ENCODE peak calls at places on chromosome 4, in four cellular contexts. S is testis, K is cardiac muscle cell, R is MM.1S. C is an unnamed sample.

GRCh38 chr4:17220816-17221215 is 291.1 kb downstream of the QDPR start:
- DNase-seq in S (no peak), K (no peak), R (no peak), C (no peak)

GRCh38 chr4:98284640-98285046 is 23.5 kb downstream of the RAP1GDS1 start:
- DNase-seq in K (no peak), R (no peak), S (no peak), C (no peak)

GRCh38 chr4:149322203-149322602 is 493.4 kb downstream of the IQCM start:
- DNase-seq in S (no peak), K (no peak), R (no peak), C (no peak)

GRCh38 chr4:84455697-84456096 is 43.4 kb downstream of the NKX6-1 start:
- DNase-seq in R (no peak), S (no peak), K (no peak), C (no peak)

GRCh38 chr4:1765409-1766335 is 27.4 kb upstream of the FGFR3 start:
- DNase-seq in S (no peak), R (no peak), K (no peak), C (no peak)

GRCh38 chr4:182560358-182560757 is 317.2 kb downstream of the TENM3 start:
- DNase-seq in R (no peak), S (no peak), K (no peak), C (no peak)

GRCh38 chr4:13547563-13548041 is 3.3 kb upstream of the NKX3-2 start:
- DNase-seq in R (peak; percentile 56), K (no peak), S (no peak), C (no peak)

GRCh38 chr4:137370699-137371098 is 161.6 kb downstream of the PCDH18 start:
- DNase-seq in R (no peak), S (no peak), K (no peak), C (no peak)

GRCh38 chr4:119299221-119300071 is 22.5 kb downstream of the FABP2 start:
- DNase-seq in S (no peak), R (peak; percentile 68), K (peak; percentile 31), C (no peak)

GRCh38 chr4:186666252-186666651 is 57.4 kb downstream of the FAT1 start:
- DNase-seq in R (no peak), K (no peak), S (no peak), C (no peak)
- H3K27ac ChIP-seq in R (no peak overlapping the region), K (no peak overlapping the region), S (no peak overlapping the region), C (no peak overlapping the region)

GRCh38 chr4:123191728-123192127 is 204.9 kb upstream of the SPRY1 start:
- DNase-seq in K (no peak), S (no peak), R (no peak), C (no peak)
- H3K27ac ChIP-seq in K (no peak overlapping the region), S (no peak overlapping the region), R (no peak overlapping the region), C (no peak overlapping the region)

GRCh38 chr4:82820689-82821088 is 22.1 kb upstream of the SCD5 start:
- DNase-seq in K (no peak), R (no peak), S (no peak), C (no peak)
- H3K27ac ChIP-seq in K (no peak overlapping the region), R (no peak overlapping the region), S (no peak overlapping the region), C (no peak overlapping the region)

GRCh38 chr4:110886856-110887255 is 264.0 kb upstream of the PITX2 start:
- DNase-seq in R (no peak), K (no peak), S (no peak), C (no peak)

DNA sequence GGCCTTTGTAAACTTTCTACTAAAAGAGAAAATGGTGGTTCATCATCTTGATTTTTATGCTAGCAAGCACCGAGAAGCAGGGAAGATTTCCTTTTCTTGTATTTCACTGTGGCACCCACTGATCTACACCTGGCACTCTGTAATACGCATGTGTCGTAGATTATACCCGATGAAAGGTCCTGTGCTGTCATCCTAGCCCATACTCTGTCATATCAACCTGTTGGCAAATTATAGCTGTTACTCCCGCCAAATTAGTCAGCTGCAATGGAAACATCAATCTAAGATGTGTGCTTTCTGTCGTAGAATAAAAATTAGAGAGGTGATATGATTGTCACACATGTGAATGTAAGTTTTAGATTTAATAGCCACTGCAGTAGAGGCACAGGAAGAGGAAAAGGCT is 263.4 kb upstream of the PITX2 start:
- DNase-seq in K (no peak), R (no peak), S (no peak), C (no peak)
- H3K27ac ChIP-seq in K (no peak overlapping the region), R (no peak overlapping the region), S (no peak overlapping the region), C (no peak overlapping the region)

GRCh38 chr4:183812567-183812966 is 92.5 kb upstream of the STOX2 start:
- DNase-seq in K (no peak), S (no peak), R (no peak), C (no peak)

GRCh38 chr4:183806341-183806740 is 98.8 kb upstream of the STOX2 start:
- DNase-seq in K (no peak), S (no peak), R (no peak), C (no peak)

GRCh38 chr4:183801460-183802168 is 103.5 kb upstream of the STOX2 start:
- DNase-seq in S (no peak), K (no peak), R (no peak), C (no peak)

GRCh38 chr4:183808102-183808466 is 97.0 kb upstream of the STOX2 start:
- DNase-seq in K (no peak), R (no peak), S (peak; percentile 43), C (no peak)

DNA sequence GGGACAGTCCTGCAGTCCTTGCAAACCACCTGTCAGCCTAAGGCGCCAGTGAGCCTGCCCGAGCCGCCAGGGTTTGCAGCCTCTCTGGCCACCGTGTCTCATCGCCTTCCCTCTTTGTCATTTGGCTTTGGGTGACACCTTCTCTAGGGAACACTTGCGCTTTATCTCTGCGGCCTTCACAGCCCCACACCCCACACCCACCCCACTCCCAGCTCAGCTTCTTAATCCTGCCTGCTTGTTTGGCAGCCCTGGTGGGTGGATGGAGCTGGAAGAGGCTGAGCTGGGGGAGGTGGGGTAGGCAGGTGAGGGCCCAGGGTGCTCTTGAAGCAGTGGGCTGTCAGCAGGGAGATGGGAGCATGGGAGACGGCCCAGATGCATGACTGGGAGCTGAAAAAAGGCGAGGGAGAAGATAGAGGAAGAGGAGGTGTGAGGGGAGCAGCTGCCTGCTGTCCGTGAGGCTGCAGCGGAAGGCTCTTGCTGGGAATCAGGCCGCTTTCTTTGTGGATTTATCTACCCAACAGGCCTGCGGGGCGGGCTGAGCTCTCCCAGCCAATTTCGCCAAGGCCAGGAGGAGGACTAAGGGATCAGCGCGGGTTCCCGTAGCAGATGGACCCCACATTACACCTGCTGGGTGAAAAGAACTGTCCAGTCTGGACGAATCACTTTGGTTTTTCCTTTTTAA is 97.5 kb upstream of the STOX2 start:
- DNase-seq in S (peak; percentile 28), K (no peak), R (no peak), C (no peak)
- H3K27ac ChIP-seq in S (peak overlapping the region; percentile 67), K (peak overlapping the region; percentile 30), R (no peak overlapping the region), C (no peak overlapping the region)

GRCh38 chr4:39518484-39518883 is 8.8 kb downstream of the UGDH start:
- DNase-seq in S (no peak), K (no peak), R (no peak), C (no peak)

GRCh38 chr4:39522068-39522467 is 5.2 kb downstream of the UGDH start:
- DNase-seq in R (no peak), K (no peak), S (no peak), C (no peak)

GRCh38 chr4:39516407-39516966 is 10.8 kb downstream of the UGDH start:
- DNase-seq in K (no peak), R (no peak), S (no peak), C (no peak)

GRCh38 chr4:39524420-39524957 is 2.8 kb downstream of the UGDH start:
- DNase-seq in R (no peak), S (no peak), K (no peak), C (no peak)

GRCh38 chr4:39521253-39521908 is 5.9 kb downstream of the UGDH start:
- DNase-seq in R (no peak), K (peak; percentile 58), S (no peak), C (no peak)
- H3K27ac ChIP-seq in R (no peak overlapping the region), K (no peak overlapping the region), S (no peak overlapping the region), C (no peak overlapping the region)

DNA sequence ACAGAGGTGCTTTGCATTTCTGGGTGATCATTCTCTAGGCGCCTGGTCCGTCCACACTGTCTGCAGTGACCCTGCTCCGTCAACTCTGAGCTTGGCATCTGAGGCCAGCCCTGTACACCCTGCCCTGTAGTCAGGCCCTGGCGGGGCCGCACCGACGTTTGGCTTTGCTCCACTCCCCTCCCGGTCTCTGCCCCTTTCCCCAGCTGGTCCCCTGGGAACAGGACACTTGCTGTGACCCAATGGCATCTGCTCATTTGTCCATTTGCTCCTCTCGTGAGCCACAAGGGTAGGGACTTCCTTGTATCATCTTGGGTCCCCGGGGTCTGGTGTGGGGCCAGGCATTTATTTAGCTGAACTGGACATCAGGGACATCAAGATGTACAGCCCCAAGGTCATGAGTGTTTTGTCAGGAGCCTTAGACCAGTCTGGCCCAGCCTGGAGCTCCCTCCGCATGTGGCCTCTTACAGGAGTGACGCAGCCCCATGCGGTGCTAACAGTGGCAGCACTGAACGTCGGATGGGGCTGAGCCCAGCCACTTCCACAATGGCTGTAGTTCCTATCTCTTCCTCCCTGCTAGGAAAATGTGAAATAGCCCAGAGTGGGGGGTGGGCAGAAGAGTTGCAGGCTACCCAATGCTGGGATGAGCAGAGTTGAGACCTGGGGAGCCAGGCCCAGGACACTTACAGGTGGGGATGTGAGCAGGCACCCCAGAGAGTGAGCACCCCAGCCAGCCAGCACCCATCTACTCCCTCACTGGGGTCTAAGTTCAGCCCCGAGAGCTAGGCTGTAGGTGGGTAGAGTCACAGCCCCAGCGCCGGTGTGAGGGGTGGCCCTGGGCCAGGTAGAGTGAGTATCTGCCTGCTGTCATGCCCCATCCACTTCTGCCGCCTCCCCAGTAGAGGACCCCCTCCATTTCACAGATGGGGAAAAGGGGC is 2.0 kb upstream of the SH3BP2 start:
- DNase-seq in K (no peak), R (no peak), S (no peak), C (no peak)
- H3K27ac ChIP-seq in K (no peak overlapping the region), R (no peak overlapping the region), S (no peak overlapping the region), C (no peak overlapping the region)